ENCODE peak calls at places on chromosomes 6 and 20, in four cellular contexts. A is H9, C is foreskin fibroblast, W is right atrium auricular region. X is an unnamed sample.

GRCh38 chr6:56638760-56639159 is 3.9 kb downstream of the DST start:
- DNase-seq in A (no peak), W (no peak), C (no peak), X (no peak)

GRCh38 chr6:46781478-46782378 is 11.5 kb upstream of the MEP1A start:
- DNase-seq in W (no peak), C (peak), A (no peak), X (peak)

GRCh38 chr20:63527184-63527583 is 6.6 kb downstream of the PPDPF start:
- DNase-seq in A (no peak), C (no peak), W (no peak), X (no peak)

GRCh38 chr6:136641166-136641565 is 90.9 kb upstream of the MAP7 start:
- DNase-seq in W (no peak), C (no peak), A (no peak), X (no peak)

GRCh38 chr6:118668761-118669411 is 17.5 kb upstream of the CEP85L start:
- DNase-seq in A (no peak), W (no peak), C (peak), X (no peak)

GRCh38 chr20:33032555-33032954 is 1.1 kb downstream of the BPIFB6 start:
- DNase-seq in W (no peak), C (no peak), A (no peak), X (no peak)

GRCh38 chr6:139289233-139289632 is 2.6 kb downstream of the TXLNB start:
- DNase-seq in W (no peak), A (no peak), C (no peak), X (no peak)

GRCh38 chr20:33664085-33664761 is 2.1 kb downstream of the C20orf144 start:
- DNase-seq in A (no peak), W (no peak), C (no peak), X (no peak)

GRCh38 chr6:24990227-24990843 is 54.6 kb upstream of the RIPOR2 start:
- DNase-seq in C (peak), A (no peak), W (no peak), X (no peak)

GRCh38 chr6:142844065-142844755 is 100.8 kb downstream of the HIVEP2 start:
- DNase-seq in C (no peak), A (no peak), W (no peak), X (no peak)

GRCh38 chr20:33490023-33490933 is at the start of gene CBFA2T2:
- DNase-seq in W (peak), A (no peak), C (peak), X (no peak)

GRCh38 chr6:9977451-9977850 is 437.4 kb downstream of the TFAP2A start:
- DNase-seq in C (no peak), A (no peak), W (no peak), X (no peak)

GRCh38 chr20:32470025-32470861 is 112.1 kb downstream of the ASXL1 start:
- DNase-seq in A (peak), W (peak), C (peak), X (peak)

DNA sequence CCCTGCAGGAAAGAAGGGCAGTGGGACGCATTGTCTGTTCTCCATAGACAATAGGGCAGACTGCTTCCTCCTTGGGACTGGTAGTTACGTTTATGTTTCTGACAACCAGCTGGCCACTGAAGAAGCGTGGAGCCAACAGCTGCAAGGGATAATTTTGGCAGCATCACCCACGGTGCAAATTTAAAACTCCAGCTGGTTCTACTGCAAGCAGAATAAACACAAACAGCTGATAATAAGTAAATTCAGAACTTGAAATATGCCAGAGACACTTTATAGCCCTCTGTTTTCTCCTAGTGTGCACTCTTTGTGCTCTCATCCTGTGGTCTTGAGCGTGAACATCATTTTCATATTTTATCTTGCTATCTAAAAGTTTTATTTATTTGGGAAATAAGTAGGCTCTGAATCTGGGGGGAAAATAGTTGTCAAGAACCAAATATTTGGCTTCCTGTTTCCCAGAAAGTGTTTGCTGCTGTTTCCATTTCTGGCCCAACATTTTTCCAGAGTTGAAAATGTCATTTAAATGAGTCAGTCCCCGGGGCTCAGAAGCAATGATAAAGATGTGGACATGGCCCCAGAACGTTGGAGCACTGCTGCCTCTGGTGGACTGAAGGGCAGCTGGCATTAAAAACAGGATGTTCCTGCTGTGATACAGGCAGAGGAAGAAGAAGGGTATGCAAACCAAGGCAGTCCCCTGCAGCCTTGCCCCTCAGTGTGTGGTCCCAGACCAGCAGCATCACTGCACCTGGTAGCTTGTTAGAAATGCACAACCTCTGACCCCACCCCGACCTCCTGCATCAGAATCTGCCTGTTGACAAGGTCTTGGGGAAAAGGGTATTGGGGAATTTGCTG is 12.5 kb upstream of the THBD start:
- DNase-seq in C (peak), W (peak), A (peak), X (no peak)
- TF ChIP-seq CTCF in C (peak), W (peak), A (peak), X (no peak)

GRCh38 chr20:17808357-17808756 is 108.6 kb downstream of the BANF2 start:
- DNase-seq in W (peak), A (no peak), C (peak), X (no peak)

GRCh38 chr20:17806107-17806506 is 106.3 kb downstream of the BANF2 start:
- DNase-seq in C (no peak), A (no peak), W (no peak), X (no peak)

GRCh38 chr20:17808782-17809181 is 109.0 kb downstream of the BANF2 start:
- DNase-seq in W (no peak), C (no peak), A (no peak), X (no peak)

GRCh38 chr20:17807670-17808069 is 107.9 kb downstream of the BANF2 start:
- DNase-seq in C (peak), A (no peak), W (no peak), X (no peak)

DNA sequence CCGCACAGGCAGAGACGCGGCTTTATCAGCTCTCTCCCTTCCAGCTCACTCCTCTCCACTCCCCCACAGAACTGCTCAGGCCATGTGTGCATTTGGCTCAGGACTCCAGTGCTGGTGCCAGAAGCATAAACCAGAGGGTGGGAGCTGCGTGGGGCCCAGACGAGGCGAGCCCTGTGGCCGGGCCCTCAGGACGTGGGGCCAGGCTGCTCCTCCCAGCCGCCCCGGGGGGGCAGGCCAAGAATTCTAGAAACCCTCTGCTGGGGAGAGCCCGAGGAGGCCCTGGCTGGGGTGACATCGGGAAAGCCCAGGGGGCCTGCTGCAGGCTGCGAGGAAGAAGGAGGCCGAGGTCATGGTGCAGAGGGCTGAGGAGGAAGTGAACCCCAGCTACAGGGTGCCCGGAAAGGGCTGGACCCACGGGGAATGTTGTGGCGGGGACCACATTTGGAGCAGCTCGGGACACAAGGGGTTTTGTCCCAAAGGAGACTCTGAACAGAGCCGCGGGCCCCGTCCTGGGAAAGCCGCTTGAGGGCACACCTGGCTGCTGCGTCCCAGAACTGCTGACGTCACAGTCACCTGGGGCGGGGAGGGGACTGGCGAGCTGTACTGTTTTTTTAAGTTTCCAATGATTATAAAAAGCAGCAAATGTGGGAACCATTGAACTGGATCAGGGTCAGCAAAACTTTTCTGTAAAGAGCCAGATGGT is 107.1 kb downstream of the BANF2 start:
- DNase-seq in C (peak), W (peak), A (peak), X (no peak)
- TF ChIP-seq CTCF in C (no peak), W (no peak), A (no peak), X (no peak)

DNA sequence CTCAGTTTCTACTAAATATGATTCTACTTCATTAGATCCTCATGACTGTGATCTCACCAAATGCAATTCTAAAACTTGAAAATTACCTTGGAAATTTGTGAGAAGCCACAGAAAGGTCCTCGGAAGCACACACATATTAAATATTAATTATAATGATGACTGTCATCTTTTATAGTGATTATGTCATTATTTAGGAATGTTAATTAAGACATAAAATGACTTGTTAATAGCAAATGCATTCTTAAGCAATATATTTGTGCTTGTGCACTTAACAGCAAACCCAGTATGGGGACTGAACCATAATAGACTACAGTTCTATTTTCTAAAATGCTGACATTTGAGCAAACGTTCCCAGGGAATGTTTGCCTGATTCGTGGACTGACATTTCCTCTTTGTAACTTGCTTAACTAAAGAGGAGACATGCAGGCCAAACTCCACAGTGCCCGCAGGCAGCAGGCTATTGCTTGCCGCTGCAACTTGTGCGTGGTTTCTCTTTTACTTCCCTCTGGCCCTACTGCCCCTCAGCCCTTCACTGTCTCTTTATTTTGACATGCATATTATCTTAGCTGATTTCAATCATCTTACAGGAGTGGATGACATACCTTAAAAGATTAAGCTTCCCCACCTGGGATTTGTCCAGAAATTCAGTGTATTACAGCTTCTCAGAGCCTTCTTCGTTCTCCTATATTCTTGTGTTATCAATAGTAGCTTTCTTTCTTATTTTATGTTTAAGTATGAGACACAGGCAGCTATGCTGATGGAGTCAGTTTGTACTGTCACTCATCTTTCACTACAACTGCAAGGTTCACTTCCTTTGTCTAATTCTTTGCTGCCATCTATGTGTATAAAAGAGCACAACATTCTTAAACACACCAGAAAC is 141.5 kb downstream of the GMDS start:
- DNase-seq in A (no peak), W (no peak), C (peak), X (no peak)
- TF ChIP-seq CTCF in A (peak), W (peak), C (peak), X (peak)

GRCh38 chr6:16518265-16518664 is 243.0 kb downstream of the ATXN1 start:
- DNase-seq in A (no peak), W (no peak), C (no peak), X (no peak)
- TF ChIP-seq CTCF in A (peak), W (no peak), C (no peak), X (no peak)

DNA sequence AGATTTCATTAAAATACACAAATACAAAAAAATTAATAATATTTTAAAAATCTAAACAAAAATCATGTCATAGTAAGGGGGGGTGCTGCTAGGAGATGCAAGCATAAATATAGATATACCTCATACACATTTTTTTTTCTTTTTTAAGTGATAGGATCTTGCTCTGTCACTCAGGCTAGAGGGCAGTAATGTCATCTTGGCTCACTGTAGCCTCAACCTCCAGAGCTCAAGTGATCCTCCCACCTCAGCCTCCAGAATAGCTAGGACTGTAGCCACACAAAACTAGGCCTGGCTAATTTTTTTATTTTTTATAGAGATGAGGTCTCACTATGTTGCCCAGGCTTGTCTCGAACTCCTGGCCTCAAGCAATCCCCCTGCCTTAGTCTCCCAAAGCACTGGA is 90.8 kb downstream of the HACE1 start:
- DNase-seq in A (no peak), W (no peak), C (no peak), X (no peak)
- TF ChIP-seq CTCF in A (no peak), W (no peak), C (no peak), X (no peak)

DNA sequence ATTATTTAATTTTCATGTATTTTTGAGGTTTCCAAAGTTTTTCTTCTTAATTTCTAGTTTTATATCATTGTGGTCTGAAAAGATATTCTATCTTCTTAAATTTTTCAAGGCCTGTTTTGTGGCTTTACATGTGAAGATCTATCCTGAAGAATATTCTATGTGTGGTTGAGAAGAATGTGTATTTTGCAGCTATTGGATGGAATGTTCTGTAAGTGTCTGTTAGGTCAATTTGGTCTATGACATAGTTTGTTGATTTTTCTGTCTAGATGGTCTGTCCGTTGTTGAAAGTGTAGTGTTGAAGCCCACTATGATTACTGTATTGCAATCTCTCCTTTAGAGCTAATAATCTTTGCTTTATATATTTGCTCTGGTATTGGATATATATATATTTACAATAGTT is 125.7 kb downstream of the CRYBG1 start:
- DNase-seq in C (no peak), W (no peak), A (no peak), X (no peak)
- TF ChIP-seq CTCF in C (no peak), W (no peak), A (no peak), X (no peak)

DNA sequence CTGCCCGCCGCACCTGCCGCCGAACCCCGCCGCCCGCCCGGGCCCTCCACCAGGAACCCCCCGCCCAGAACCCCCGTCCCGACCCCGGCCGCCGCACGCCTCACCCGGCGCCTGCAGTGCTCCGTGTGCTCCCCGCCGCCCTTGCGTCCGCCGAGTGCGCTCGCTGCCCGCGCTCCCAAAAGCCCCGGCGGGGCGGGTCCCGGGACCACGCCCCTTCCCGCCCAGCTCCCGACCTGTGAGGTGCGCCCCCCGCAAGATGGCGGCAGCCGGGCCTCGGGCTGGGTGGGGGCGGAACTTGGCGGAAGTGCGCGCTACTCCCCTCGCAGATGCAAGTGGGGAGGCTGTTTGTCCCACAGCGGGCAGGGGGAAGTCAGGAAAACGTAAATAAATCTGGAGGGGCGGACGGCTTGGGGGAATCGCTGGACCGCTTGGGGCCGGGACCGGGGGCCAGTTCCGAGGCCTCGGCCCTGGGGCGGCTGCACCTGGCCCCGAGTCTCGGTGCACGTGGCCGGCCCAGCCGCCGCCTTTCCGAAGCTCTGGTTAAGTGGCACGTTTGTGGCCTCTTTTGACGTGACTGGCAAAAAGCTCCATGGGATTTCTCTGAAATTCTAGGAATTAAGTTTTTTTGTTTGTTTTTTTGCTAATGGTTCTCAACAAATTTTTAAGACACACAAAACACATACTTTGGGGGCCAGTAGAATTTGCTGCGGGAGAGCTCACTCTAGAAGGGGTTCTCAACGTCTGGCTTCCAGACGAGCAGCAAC is at the start of gene EZR:
- DNase-seq in C (peak), W (peak), A (peak), X (peak)
- TF ChIP-seq CTCF in C (no peak), W (peak), A (no peak), X (no peak)

GRCh38 chr20:48930035-48930434 is 8.5 kb downstream of the ARFGEF2 start:
- DNase-seq in A (no peak), W (no peak), C (no peak), X (no peak)
- TF ChIP-seq CTCF in A (no peak), W (no peak), C (no peak), X (no peak)

GRCh38 chr6:41743406-41744235 is 3.6 kb downstream of the PGC start:
- DNase-seq in W (no peak), C (no peak), A (no peak), X (no peak)

GRCh38 chr6:41739041-41739440 is 3.6 kb upstream of the TFEB start:
- DNase-seq in W (no peak), A (no peak), C (no peak), X (no peak)

GRCh38 chr6:41744236-41744787 is 2.9 kb downstream of the PGC start:
- DNase-seq in W (no peak), C (no peak), A (no peak), X (no peak)

GRCh38 chr6:41740366-41741162 is 5.2 kb upstream of the TFEB start:
- DNase-seq in W (no peak), C (no peak), A (no peak), X (no peak)

GRCh38 chr6:41741625-41742490 is 5.3 kb downstream of the PGC start:
- DNase-seq in W (no peak), A (no peak), C (no peak), X (no peak)
- TF ChIP-seq CTCF in W (no peak), A (no peak), C (no peak), X (no peak)